ENCODE peak calls at places on chromosomes 7 and 10, in nine cellular contexts. J is sigmoid colon, Q is transverse colon, K is HepG2, H is stomach, R is endothelial cell of umbilical vein, S is spleen, U is Peyer's patch, F is heart left ventricle. V is an unnamed sample.

GRCh38 chr10:35870665-35871310 is 228.7 kb upstream of the FZD8 start:
- DNase-seq in H (no peak), J (no peak), S (no peak), F (no peak), Q (no peak), K (no peak), U (no peak), R (peak; percentile 40), V (no peak)

GRCh38 chr7:133682364-133683181 is 429.7 kb downstream of the EXOC4 start:
- DNase-seq in Q (no peak), S (no peak), R (no peak), J (no peak), U (no peak), F (no peak), K (no peak), H (no peak), V (no peak)

GRCh38 chr10:49661291-49661856 is 18.1 kb upstream of the C10orf53 start:
- DNase-seq in H (no peak), S (no peak), R (no peak), K (no peak), U (no peak), Q (no peak), F (no peak), J (no peak), V (no peak)

GRCh38 chr7:116952640-116953371 is 495 bp upstream of the ST7 start:
- DNase-seq in S (no peak), Q (peak; percentile 13), J (peak; percentile 83), R (peak; percentile 71), U (no peak), F (peak; percentile 59), K (peak; percentile 62), H (peak; percentile 73), V (no peak)

GRCh38 chr7:5701085-5701914 is 80.2 kb downstream of the RNF216 start:
- DNase-seq in S (no peak), U (no peak), H (no peak), J (no peak), F (no peak), K (no peak), Q (no peak), R (peak; percentile 41), V (no peak)

GRCh38 chr10:88489107-88489506 is 94.0 kb downstream of the RNLS start:
- DNase-seq in U (no peak), H (no peak), Q (no peak), F (no peak), S (no peak), J (no peak), R (no peak), K (no peak), V (no peak)

GRCh38 chr7:12401538-12402364 is 1.9 kb downstream of the VWDE start:
- DNase-seq in K (no peak), H (no peak), F (no peak), J (no peak), R (peak; percentile 6), Q (no peak), U (no peak), S (no peak), V (no peak)

GRCh38 chr10:13685885-13686284 is 99.1 kb downstream of the PRPF18 start:
- DNase-seq in Q (no peak), J (peak; percentile 76), S (peak; percentile 38), R (no peak), F (peak; percentile 67), K (no peak), U (no peak), H (no peak), V (no peak)

GRCh38 chr7:41885748-41886147 is 182.9 kb upstream of the INHBA start:
- DNase-seq in R (no peak), Q (no peak), F (no peak), K (no peak), J (no peak), S (no peak), H (no peak), U (no peak), V (no peak)

GRCh38 chr7:92645531-92646061 is 55.4 kb upstream of the FAM133B start:
- DNase-seq in J (no peak), H (peak; percentile 37), F (no peak), S (no peak), R (peak; percentile 90), U (peak; percentile 59), Q (peak; percentile 75), K (peak; percentile 7), V (peak; percentile 57)

GRCh38 chr7:162583-163297 is 29.6 kb upstream of the FAM20C start:
- DNase-seq in R (no peak), K (no peak), F (no peak), S (peak; percentile 45), U (peak; percentile 28), J (no peak), Q (no peak), H (no peak), V (no peak)

GRCh38 chr10:34333513-34333912 is 481.6 kb downstream of the PARD3 start:
- DNase-seq in Q (no peak), S (no peak), R (no peak), H (no peak), K (no peak), U (no peak), F (no peak), J (no peak), V (no peak)

GRCh38 chr7:265192-265997 is 24.6 kb upstream of the FOXL3 start:
- DNase-seq in K (no peak), Q (no peak), S (peak; percentile 44), R (no peak), J (no peak), H (no peak), F (no peak), U (no peak), V (no peak)

GRCh38 chr10:104297697-104298660 is 29.0 kb downstream of the GSTO2 start:
- DNase-seq in S (no peak), U (no peak), F (no peak), Q (no peak), R (no peak), H (no peak), K (no peak), J (no peak), V (peak; percentile 36)

GRCh38 chr7:134315679-134316538 is 821 bp downstream of the SLC35B4 start:
- DNase-seq in Q (no peak), U (no peak), J (no peak), R (peak; percentile 43), S (no peak), K (no peak), H (no peak), F (no peak), V (no peak)

GRCh38 chr10:50992972-50993766 is 81.1 kb upstream of the PRKG1 start:
- DNase-seq in U (peak; percentile 56), K (no peak), F (peak; percentile 29), J (no peak), S (peak; percentile 66), R (no peak), Q (no peak), H (no peak), V (peak; percentile 31)

GRCh38 chr10:97228130-97228774 is 42.5 kb upstream of the SLIT1 start:
- DNase-seq in U (no peak), S (no peak), K (no peak), R (no peak), Q (no peak), F (no peak), J (no peak), H (no peak), V (no peak)

DNA sequence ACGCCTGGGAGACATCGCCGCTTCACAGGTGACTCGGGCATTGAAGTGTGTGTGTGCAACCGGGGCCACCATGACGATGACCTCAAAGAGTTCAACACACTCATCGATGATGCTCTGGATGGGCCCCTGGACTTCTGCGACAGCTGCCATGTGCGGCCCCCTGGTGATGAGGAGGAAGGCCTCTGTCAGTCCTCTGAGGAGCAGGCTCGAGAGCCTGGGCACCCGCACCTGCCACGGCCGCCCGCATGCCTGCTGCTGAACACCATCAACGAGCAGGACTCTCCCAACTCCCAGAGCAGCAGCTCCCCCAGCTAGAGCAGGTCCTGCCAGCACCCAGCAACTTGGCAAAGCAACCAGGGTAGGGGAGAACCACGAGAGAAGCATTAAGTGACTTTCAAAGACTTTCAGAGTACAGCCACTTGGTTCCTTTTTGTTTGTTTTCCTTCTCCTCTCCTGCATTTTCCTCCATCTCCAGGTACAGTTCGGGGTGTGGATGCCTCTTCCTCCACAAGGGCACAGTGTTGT is 24.1 kb downstream of the CYP17A1 start:
- DNase-seq in J (no peak), S (no peak), Q (no peak), U (no peak), K (no peak), F (no peak), R (no peak), H (no peak), V (no peak)
- H3K27ac ChIP-seq in J (no peak overlapping the region), S (no peak overlapping the region), Q (no peak overlapping the region), U (peak overlapping the region; percentile 67), K (peak overlapping the region; percentile 90), F (peak overlapping the region; percentile 95), R (peak overlapping the region; percentile 99), H (no peak overlapping the region), V (no peak overlapping the region)

GRCh38 chr7:18671176-18671575 is 175.6 kb downstream of the HDAC9 start:
- DNase-seq in Q (no peak), U (no peak), H (no peak), F (no peak), K (no peak), J (no peak), S (no peak), R (no peak), V (no peak)

GRCh38 chr7:18663321-18663720 is 167.8 kb downstream of the HDAC9 start:
- DNase-seq in H (no peak), U (no peak), F (peak; percentile 57), S (peak; percentile 34), J (no peak), K (no peak), Q (no peak), R (no peak), V (peak; percentile 30)

GRCh38 chr7:18667466-18667865 is 171.9 kb downstream of the HDAC9 start:
- DNase-seq in Q (no peak), F (no peak), R (peak; percentile 85), U (no peak), H (no peak), J (no peak), S (no peak), K (peak; percentile 25), V (no peak)

GRCh38 chr7:18666107-18666728 is 170.7 kb downstream of the HDAC9 start:
- DNase-seq in R (peak; percentile 62), H (peak; percentile 80), S (peak; percentile 92), K (peak; percentile 28), F (peak; percentile 79), Q (peak; percentile 81), J (peak; percentile 87), U (peak; percentile 59), V (peak; percentile 83)
- TF ChIP-seq CTCF in R (peak; percentile 92), H (peak; percentile 84), S (peak; percentile 87), K (peak; percentile 76), F (peak; percentile 96), Q (peak; percentile 72), J (peak; percentile 39), U (peak; percentile 93), V (peak; percentile 94)

GRCh38 chr10:12350167-12350872 is 973 bp downstream of the CAMK1D start:
- DNase-seq in K (peak; percentile 29), F (peak; percentile 36), Q (peak; percentile 67), R (peak; percentile 35), U (peak; percentile 72), J (peak; percentile 72), S (peak; percentile 89), H (no peak), V (peak; percentile 24)
- TF ChIP-seq POLR2A in K (no peak), F (no peak), Q (peak; percentile 47), R (no peak), U (no peak), J (no peak), S (peak; percentile 23), H (no peak), V (no peak)

GRCh38 chr7:81439591-81439990 is 330.3 kb downstream of the HGF start:
- DNase-seq in K (no peak), R (no peak), S (no peak), H (no peak), U (no peak), F (no peak), Q (no peak), J (no peak), V (no peak)
- H3K27ac ChIP-seq in K (no peak overlapping the region), R (no peak overlapping the region), S (no peak overlapping the region), H (no peak overlapping the region), U (no peak overlapping the region), F (no peak overlapping the region), Q (no peak overlapping the region), J (no peak overlapping the region), V (no peak overlapping the region)

V was measured in adrenal gland.